ENCODE peak calls at places on chromosome 5, in eight cellular contexts. S is stomach; I is A549; D is CD8-positive, alpha-beta memory T cell; A is HAP-1; W is fibroblast of mammary gland; R is fibroblast of lung; N is IMR-90. V is an unnamed sample.
A peak's percentile ranks its signal among the peaks of the same experiment; 100 is the strongest.

GRCh38 chr5:145483211-145483610 is 351.9 kb downstream of the PRELID2 start:
- DNase-seq in I (peak; percentile 21), S (no peak), A (no peak), W (peak; percentile 90), N (peak; percentile 66), R (peak; percentile 40), D (no peak), V (peak; percentile 39)

GRCh38 chr5:37495210-37495609 is 116.1 kb downstream of the WDR70 start:
- DNase-seq in N (peak; percentile 39), W (peak; percentile 55), D (no peak), I (peak; percentile 30), S (no peak), R (peak; percentile 49), A (no peak), V (peak; percentile 43)

GRCh38 chr5:132296412-132297001 is 2.3 kb downstream of the SLC22A4 start:
- DNase-seq in W (peak; percentile 51), S (no peak), A (no peak), D (no peak), I (no peak), N (peak; percentile 48), R (peak; percentile 28), V (peak; percentile 76)

GRCh38 chr5:151048526-151048925 is 28.1 kb downstream of the GPX3 start:
- DNase-seq in N (no peak), R (peak; percentile 34), S (no peak), W (peak; percentile 42), A (no peak), I (peak; percentile 43), D (no peak), V (no peak)

GRCh38 chr5:103624035-103624461 is 61.5 kb upstream of the NUDT12 start:
- DNase-seq in A (no peak), W (peak; percentile 93), R (peak; percentile 99), S (no peak), N (peak; percentile 78), D (no peak), I (no peak), V (peak; percentile 88)

GRCh38 chr5:54212331-54212730 is 98.0 kb downstream of the ARL15 start:
- DNase-seq in S (no peak), N (no peak), W (no peak), R (no peak), I (no peak), D (no peak), A (peak; percentile 23), V (no peak)

GRCh38 chr5:129177451-129177850 is 82.9 kb downstream of the ISOC1 start:
- DNase-seq in N (no peak), S (no peak), D (no peak), W (no peak), I (no peak), R (no peak), A (no peak), V (no peak)

GRCh38 chr5:98989723-98990122 is 60.9 kb upstream of the CHD1 start:
- DNase-seq in A (no peak), W (no peak), I (no peak), D (no peak), N (no peak), R (no peak), S (no peak), V (no peak)

GRCh38 chr5:159059722-159060121 is 40.0 kb downstream of the EBF1 start:
- DNase-seq in S (no peak), N (no peak), I (no peak), A (no peak), R (no peak), D (no peak), W (no peak), V (no peak)

GRCh38 chr5:163735069-163735468 is 229.7 kb downstream of the MAT2B start:
- DNase-seq in I (no peak), D (no peak), W (no peak), N (no peak), A (no peak), R (no peak), S (no peak), V (no peak)

GRCh38 chr5:79255786-79256557 is 20.0 kb downstream of the JMY start:
- DNase-seq in A (no peak), W (peak; percentile 52), R (peak; percentile 34), I (peak; percentile 57), N (peak; percentile 46), D (no peak), S (peak; percentile 40), V (peak; percentile 47)

GRCh38 chr5:73312146-73312871 is 136.3 kb downstream of the FOXD1 start:
- DNase-seq in D (no peak), W (peak; percentile 68), R (peak; percentile 90), A (no peak), S (no peak), N (peak; percentile 96), I (peak; percentile 25), V (peak; percentile 89)

GRCh38 chr5:180873628-180874520 is 12.8 kb upstream of the ZFP62 start:
- DNase-seq in D (no peak), I (no peak), W (peak; percentile 42), S (no peak), N (peak; percentile 23), A (no peak), R (no peak), V (peak; percentile 38)

GRCh38 chr5:74684900-74685851 is at the start of gene HEXB:
- DNase-seq in S (peak; percentile 94), R (peak; percentile 76), N (peak; percentile 76), W (peak; percentile 75), I (peak; percentile 82), A (peak; percentile 55), D (peak; percentile 79), V (peak; percentile 80)

GRCh38 chr5:38379360-38379827 is 121.0 kb downstream of the EGFLAM start:
- DNase-seq in N (no peak), A (no peak), I (no peak), W (no peak), R (no peak), S (no peak), D (no peak), V (no peak)

GRCh38 chr5:100899675-100900074 is 3.4 kb downstream of the ST8SIA4 start:
- DNase-seq in R (no peak), W (no peak), N (no peak), D (no peak), S (no peak), A (no peak), I (no peak), V (no peak)
- H3K4me3 ChIP-seq in R (peak overlapping the region; percentile 81), W (no peak overlapping the region), N (no peak overlapping the region), D (peak overlapping the region; percentile 83), S (peak overlapping the region; percentile 54), A (no peak overlapping the region), I (peak overlapping the region; percentile 63), V (no peak overlapping the region)

DNA sequence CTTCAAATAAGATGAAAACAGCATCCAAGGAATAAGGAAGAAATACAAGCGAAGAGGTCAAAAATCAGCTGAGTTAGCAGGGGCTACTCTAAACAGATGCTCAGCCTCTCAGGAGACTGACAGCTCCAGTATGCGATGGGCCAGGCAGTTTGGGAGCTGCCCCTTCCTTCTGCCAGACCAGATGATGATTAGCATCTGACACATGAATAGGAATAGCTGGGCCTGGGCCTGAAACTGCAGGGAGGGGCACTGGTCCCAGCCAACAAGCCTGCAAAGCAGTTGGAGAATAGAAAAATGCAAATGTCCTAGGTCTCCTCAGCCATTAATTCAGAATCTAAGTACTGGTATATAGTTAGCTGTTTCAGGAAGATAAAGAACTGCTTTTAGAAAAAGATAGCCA is 13.1 kb upstream of the MAP3K1 start:
- DNase-seq in A (no peak), S (no peak), D (no peak), N (no peak), R (no peak), W (no peak), I (no peak), V (no peak)
- H3K4me3 ChIP-seq in A (no peak overlapping the region), S (no peak overlapping the region), D (no peak overlapping the region), N (no peak overlapping the region), R (no peak overlapping the region), W (no peak overlapping the region), I (no peak overlapping the region), V (no peak overlapping the region)

GRCh38 chr5:10607666-10608442 is 44.0 kb downstream of the ANKRD33B start:
- DNase-seq in R (peak; percentile 90), N (peak; percentile 72), D (no peak), A (peak; percentile 45), S (no peak), W (peak; percentile 92), I (peak; percentile 63), V (peak; percentile 77)
- H3K4me3 ChIP-seq in R (no peak overlapping the region), N (no peak overlapping the region), D (peak overlapping the region; percentile 3), A (no peak overlapping the region), S (no peak overlapping the region), W (no peak overlapping the region), I (no peak overlapping the region), V (no peak overlapping the region)

GRCh38 chr5:35857004-35857345 is 284 bp downstream of the IL7R start:
- DNase-seq in R (no peak), S (no peak), W (peak; percentile 64), N (no peak), I (no peak), A (no peak), D (no peak), V (no peak)

GRCh38 chr5:35855221-35855620 is 1.5 kb upstream of the IL7R start:
- DNase-seq in S (no peak), N (no peak), R (no peak), W (no peak), A (no peak), D (no peak), I (no peak), V (no peak)

GRCh38 chr5:35854248-35854647 is 2.4 kb upstream of the IL7R start:
- DNase-seq in W (no peak), I (no peak), D (peak; percentile 38), N (no peak), R (no peak), S (no peak), A (no peak), V (no peak)

GRCh38 chr5:35857606-35858205 is 1.0 kb downstream of the IL7R start:
- DNase-seq in S (no peak), D (no peak), W (peak; percentile 92), I (no peak), R (peak; percentile 81), N (peak; percentile 91), A (peak; percentile 12), V (peak; percentile 55)

GRCh38 chr5:35856186-35857003 is at the start of gene IL7R:
- DNase-seq in A (no peak), I (no peak), D (no peak), N (peak; percentile 79), S (no peak), R (peak; percentile 58), W (no peak), V (peak; percentile 36)
- H3K4me3 ChIP-seq in A (no peak within 1 kb of the TSS), I (no peak within 1 kb of the TSS), D (peak within 1 kb of the TSS; percentile 93), N (peak within 1 kb of the TSS; percentile 52), S (no peak within 1 kb of the TSS), R (no peak within 1 kb of the TSS), W (no peak within 1 kb of the TSS), V (no peak within 1 kb of the TSS)

GRCh38 chr5:173235499-173236394 is 741 bp upstream of the NKX2-5 start:
- DNase-seq in N (no peak), I (no peak), S (no peak), W (no peak), D (no peak), A (no peak), R (no peak), V (no peak)
- H3K4me3 ChIP-seq in N (no peak overlapping the region), I (peak overlapping the region; percentile 62), S (no peak overlapping the region), W (no peak overlapping the region), D (no peak overlapping the region), A (no peak overlapping the region), R (no peak overlapping the region), V (no peak overlapping the region)

V was measured in fibroblast of pulmonary artery.